ENCODE peak calls at places on chromosomes 1 and 21, in eight cellular contexts. F, W, E, G, X, S, A and O are unnamed samples.

GRCh38 chr1:49052102-49052501 is 275.4 kb upstream of the BEND5 start:
- DNase-seq in X (no peak), W (no peak), F (no peak), E (no peak), S (no peak), A (no peak), G (no peak), O (no peak)

GRCh38 chr1:19321071-19321470 is 8.9 kb downstream of the SLC66A1 start:
- DNase-seq in G (no peak), W (no peak), F (no peak), E (no peak), X (no peak), A (no peak), S (no peak), O (no peak)

GRCh38 chr1:224373008-224373590 is 16.4 kb downstream of the CNIH4 start:
- DNase-seq in S (no peak), E (no peak), X (no peak), A (no peak), F (no peak), G (no peak), W (no peak), O (peak)

GRCh38 chr21:27647401-27647800 is 680.5 kb upstream of the ADAMTS5 start:
- DNase-seq in S (no peak), X (no peak), A (no peak), E (no peak), F (no peak), W (no peak), G (no peak), O (no peak)

GRCh38 chr1:207862241-207862787 is 48.6 kb downstream of the CD34 start:
- DNase-seq in G (no peak), F (no peak), W (no peak), S (no peak), A (no peak), E (no peak), X (no peak), O (no peak)

GRCh38 chr1:207949571-207950195 is 38.8 kb upstream of the CD34 start:
- DNase-seq in S (no peak), A (no peak), X (no peak), G (no peak), F (no peak), E (no peak), W (no peak), O (no peak)

GRCh38 chr21:32653326-32653901 is 41.2 kb upstream of the CFAP298 start:
- DNase-seq in A (no peak), S (peak), G (peak), X (no peak), E (no peak), F (peak), W (peak), O (no peak)

GRCh38 chr1:230231739-230232075 is 164.7 kb downstream of the GALNT2 start:
- DNase-seq in W (peak), F (peak), S (no peak), E (no peak), X (no peak), A (no peak), G (no peak), O (peak)

GRCh38 chr1:187892640-187893039 is 1063.9 kb downstream of the PLA2G4A start:
- DNase-seq in A (no peak), S (no peak), G (no peak), W (no peak), F (no peak), E (no peak), X (no peak), O (no peak)

GRCh38 chr1:93805027-93805426 is 74.0 kb downstream of the DNTTIP2 start:
- DNase-seq in W (no peak), F (no peak), A (no peak), S (no peak), X (no peak), E (no peak), G (no peak), O (no peak)